ENCODE peak calls at places on chromosomes 3 and 15, in five cellular contexts. Z, F, P, I and Q are unnamed samples.

GRCh38 chr15:40266828-40267304 is 16.0 kb downstream of the ANKRD63 start:
- DNase-seq in P (peak), Z (no peak), I (peak), F (peak), Q (no peak)

GRCh38 chr15:63334821-63335220 is 46.8 kb downstream of the CA12 start:
- DNase-seq in I (no peak), Z (no peak), P (no peak), F (no peak), Q (no peak)

GRCh38 chr15:44883219-44883900 is 73.1 kb upstream of the TERB2 start:
- DNase-seq in Z (no peak), F (no peak), I (no peak), P (no peak), Q (no peak)

GRCh38 chr3:48711727-48712126 is 5.3 kb downstream of the IP6K2 start:
- DNase-seq in I (no peak), F (no peak), Z (no peak), P (no peak), Q (no peak)

GRCh38 chr3:51371943-51372557 is 13.0 kb upstream of the MANF start:
- DNase-seq in I (peak), Z (no peak), P (no peak), F (peak), Q (no peak)

GRCh38 chr3:151431940-151432339 is 28.9 kb downstream of the IGSF10 start:
- DNase-seq in I (peak), P (no peak), Z (no peak), F (no peak), Q (no peak)

GRCh38 chr3:127732303-127732702 is 59.6 kb downstream of the ABTB1 start:
- DNase-seq in Z (no peak), F (no peak), I (no peak), P (no peak), Q (no peak)

GRCh38 chr3:139187154-139187553 is 142.5 kb upstream of the PRR23C start:
- DNase-seq in P (no peak), I (no peak), Z (no peak), F (no peak), Q (no peak)

GRCh38 chr15:78624651-78625590 is 4.1 kb upstream of the CHRNA3 start:
- DNase-seq in F (no peak), P (no peak), I (no peak), Z (no peak), Q (no peak)

GRCh38 chr3:118544458-118544857 is 490.2 kb downstream of the IGSF11 start:
- DNase-seq in Z (no peak), I (no peak), P (no peak), F (no peak), Q (no peak)

GRCh38 chr3:21613372-21614070 is 137.5 kb downstream of the ZNF385D start:
- DNase-seq in P (no peak), F (no peak), Z (no peak), I (no peak), Q (no peak)

GRCh38 chr15:64149424-64150235 is 1.9 kb upstream of the SNX22 start:
- DNase-seq in Z (no peak), I (peak), F (no peak), P (no peak), Q (no peak)

GRCh38 chr3:105353485-105354161 is 13.1 kb upstream of the ALCAM start:
- DNase-seq in P (no peak), F (no peak), I (peak), Z (no peak), Q (no peak)

GRCh38 chr15:51288143-51289065 is 50.0 kb downstream of the CYP19A1 start:
- DNase-seq in I (peak), F (no peak), P (no peak), Z (no peak), Q (no peak)

GRCh38 chr3:32335365-32336122 is 56.1 kb upstream of the CMTM7 start:
- DNase-seq in F (no peak), I (no peak), P (no peak), Z (no peak), Q (no peak)

GRCh38 chr15:23860846-23861245 is 173.7 kb upstream of the NDN start:
- DNase-seq in F (no peak), I (no peak), P (no peak), Z (no peak), Q (no peak)

GRCh38 chr15:86060614-86061125 is 19.0 kb upstream of the AGBL1 start:
- DNase-seq in P (no peak), I (no peak), F (no peak), Z (no peak), Q (no peak)

GRCh38 chr3:67018105-67018788 is 20.1 kb downstream of the KBTBD8 start:
- DNase-seq in F (no peak), Z (peak), P (no peak), I (peak), Q (no peak)

GRCh38 chr3:177396707-177397106 is 199.4 kb upstream of the TBL1XR1 start:
- DNase-seq in I (no peak), P (no peak), Z (no peak), F (peak), Q (no peak)

GRCh38 chr3:152196782-152197181 is 71.9 kb upstream of the MBNL1 start:
- DNase-seq in Z (no peak), P (no peak), I (no peak), F (no peak), Q (no peak)

GRCh38 chr3:105647047-105647446 is 221.8 kb downstream of the CBLB start:
- DNase-seq in Z (no peak), P (no peak), I (peak), F (no peak), Q (no peak)

GRCh38 chr15:65762914-65763787 is 28.9 kb downstream of the DENND4A start:
- DNase-seq in P (no peak), F (no peak), Z (no peak), I (no peak), Q (no peak)

GRCh38 chr3:155387571-155387970 is 94.1 kb upstream of the STRIT1 start:
- DNase-seq in F (no peak), I (no peak), Z (no peak), P (no peak), Q (no peak)

GRCh38 chr3:126130981-126131750 is 47.2 kb upstream of the SLC41A3 start:
- DNase-seq in I (no peak), F (no peak), Z (no peak), P (peak), Q (peak)

GRCh38 chr15:48352474-48353072 is 21.3 kb downstream of the DUT start:
- DNase-seq in Z (no peak), P (no peak), F (peak), I (peak), Q (no peak)

GRCh38 chr15:74270854-74271520 is 34.9 kb downstream of the CCDC33 start:
- DNase-seq in F (no peak), I (no peak), Z (no peak), P (no peak), Q (no peak)

GRCh38 chr3:155550386-155550785 is 194.5 kb downstream of the PLCH1 start:
- DNase-seq in F (no peak), I (no peak), Z (no peak), P (no peak), Q (no peak)

GRCh38 chr3:153210116-153210515 is 48.1 kb downstream of the RAP2B start:
- DNase-seq in P (no peak), F (no peak), I (peak), Z (no peak), Q (no peak)

GRCh38 chr3:53464424-53464823 is 30.0 kb upstream of the CACNA1D start:
- DNase-seq in I (peak), F (no peak), Z (no peak), P (no peak), Q (no peak)

GRCh38 chr3:44045476-44046275 is 196.0 kb upstream of the TOPAZ1 start:
- DNase-seq in P (no peak), I (no peak), F (no peak), Z (no peak), Q (no peak)

GRCh38 chr15:38650936-38651327 is 86.3 kb upstream of the RASGRP1 start:
- DNase-seq in Z (no peak), I (no peak), F (no peak), P (no peak), Q (no peak)

GRCh38 chr15:43769584-43770228 is 7.1 kb downstream of the ELL3 start:
- DNase-seq in P (peak), F (no peak), I (peak), Z (peak), Q (peak)

GRCh38 chr3:189317911-189318310 is 146.1 kb downstream of the TPRG1 start:
- DNase-seq in F (no peak), Z (no peak), P (no peak), I (no peak), Q (no peak)

GRCh38 chr3:71514621-71515020 is 68.9 kb downstream of the FOXP1 start:
- DNase-seq in I (no peak), P (no peak), Z (no peak), F (no peak), Q (no peak)

GRCh38 chr3:8069981-8070380 is 431.6 kb upstream of the LMCD1 start:
- DNase-seq in I (no peak), Z (no peak), P (no peak), F (no peak), Q (no peak)

GRCh38 chr3:160831411-160831810 is 75.4 kb downstream of the PPM1L start:
- DNase-seq in Z (no peak), F (no peak), I (no peak), P (no peak), Q (no peak)

GRCh38 chr3:128367221-128367620 is 99.5 kb downstream of the DNAJB8 start:
- DNase-seq in Z (no peak), P (no peak), I (no peak), F (no peak), Q (no peak)

GRCh38 chr3:195110647-195111321 is 160.2 kb downstream of the XXYLT1 start:
- DNase-seq in F (peak), I (peak), Z (peak), P (no peak), Q (no peak)
- TF ChIP-seq CTCF in F (no peak), I (no peak), Z (no peak), P (no peak), Q (no peak)

DNA sequence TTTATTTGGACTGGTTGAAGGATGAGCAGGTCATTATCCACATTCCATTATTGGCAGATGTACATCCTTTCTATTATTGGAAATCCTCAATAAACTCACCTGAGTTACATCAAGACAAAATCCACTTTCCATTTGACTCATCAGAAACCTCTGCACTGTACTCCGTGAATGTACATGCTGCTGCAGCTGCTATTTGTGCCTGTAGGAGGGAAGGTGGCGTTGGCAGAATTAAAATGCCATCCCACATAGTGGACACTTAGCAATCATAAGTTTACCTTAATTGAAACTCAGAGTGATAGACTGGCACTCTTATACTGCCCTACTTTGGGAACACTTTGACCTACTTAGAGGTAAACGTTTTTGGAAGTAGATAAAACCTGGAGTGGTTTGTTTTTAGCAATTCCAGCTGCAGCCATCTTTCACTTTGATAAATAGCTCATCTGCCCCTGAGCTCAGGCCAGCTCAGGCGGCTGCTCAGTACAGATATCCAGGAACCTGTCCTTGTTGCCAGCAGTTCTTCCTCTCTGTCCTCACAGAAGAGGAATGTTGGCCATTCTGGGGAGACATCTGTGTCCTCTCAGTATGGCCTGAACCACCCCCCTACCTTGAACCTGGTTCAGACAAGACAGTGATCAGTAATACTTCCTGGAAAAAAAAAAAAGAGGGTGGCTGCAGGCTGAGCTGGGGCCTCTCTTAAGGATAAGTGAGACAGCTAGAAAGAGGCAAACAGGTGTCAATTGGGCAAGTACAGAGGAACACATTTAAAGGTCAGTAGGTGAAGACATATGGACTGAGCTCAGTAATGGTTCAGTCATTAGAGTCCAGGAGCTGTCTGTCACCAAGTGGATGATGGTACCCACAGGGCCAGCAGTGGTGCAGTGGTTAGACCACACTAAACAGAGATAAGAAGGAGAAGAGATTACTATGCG is 153.4 kb upstream of the UMPS start:
- DNase-seq in F (no peak), I (no peak), Z (no peak), P (no peak), Q (no peak)
- TF ChIP-seq CTCF in F (no peak), I (no peak), Z (no peak), P (no peak), Q (no peak)

GRCh38 chr3:14405886-14406238 is 3.5 kb downstream of the SLC6A6 start:
- DNase-seq in I (no peak), P (no peak), Z (no peak), F (no peak), Q (no peak)
- TF ChIP-seq CTCF in I (no peak), P (no peak), Z (peak), F (no peak), Q (no peak)

GRCh38 chr3:11607816-11608215 is 35.9 kb downstream of the VGLL4 start:
- DNase-seq in F (no peak), P (no peak), I (no peak), Z (no peak), Q (no peak)
- TF ChIP-seq CTCF in F (no peak), P (no peak), I (no peak), Z (no peak), Q (no peak)

GRCh38 chr15:29472901-29473423 is 203.3 kb upstream of the NSMCE3 start:
- DNase-seq in I (no peak), Z (no peak), F (no peak), P (no peak), Q (no peak)
- TF ChIP-seq CTCF in I (no peak), Z (no peak), F (no peak), P (no peak), Q (no peak)

GRCh38 chr3:115699741-115700140 is 76.4 kb downstream of the GAP43 start:
- DNase-seq in F (no peak), Z (no peak), I (peak), P (no peak), Q (no peak)

GRCh38 chr3:115693868-115694267 is 70.6 kb downstream of the GAP43 start:
- DNase-seq in F (no peak), P (no peak), Z (no peak), I (no peak), Q (no peak)

GRCh38 chr3:115698851-115699535 is 75.7 kb downstream of the GAP43 start:
- DNase-seq in I (no peak), P (no peak), Z (no peak), F (no peak), Q (no peak)

GRCh38 chr3:115695081-115695480 is 71.8 kb downstream of the GAP43 start:
- DNase-seq in P (no peak), Z (no peak), I (no peak), F (no peak), Q (no peak)

GRCh38 chr3:115697263-115698053 is 74.1 kb downstream of the GAP43 start:
- DNase-seq in I (peak), P (no peak), Z (no peak), F (no peak), Q (no peak)
- TF ChIP-seq CTCF in I (no peak), P (no peak), Z (no peak), F (no peak), Q (no peak)

GRCh38 chr15:75923756-75924155 is 20.1 kb downstream of the FBXO22 start:
- DNase-seq in F (no peak), P (no peak), Z (no peak), I (no peak), Q (no peak)

GRCh38 chr15:75925440-75925839 is 21.8 kb downstream of the FBXO22 start:
- DNase-seq in F (no peak), P (no peak), Z (no peak), I (no peak), Q (no peak)

GRCh38 chr15:75924576-75924975 is 20.9 kb downstream of the FBXO22 start:
- DNase-seq in I (no peak), Z (no peak), P (no peak), F (no peak), Q (no peak)

GRCh38 chr15:75920079-75920478 is 16.4 kb downstream of the FBXO22 start:
- DNase-seq in P (no peak), F (no peak), I (peak), Z (no peak), Q (no peak)

GRCh38 chr15:75921732-75922703 is 18.3 kb downstream of the FBXO22 start:
- DNase-seq in P (no peak), I (peak), Z (no peak), F (no peak), Q (no peak)
- TF ChIP-seq CTCF in P (no peak), I (peak), Z (peak), F (peak), Q (peak)

DNA sequence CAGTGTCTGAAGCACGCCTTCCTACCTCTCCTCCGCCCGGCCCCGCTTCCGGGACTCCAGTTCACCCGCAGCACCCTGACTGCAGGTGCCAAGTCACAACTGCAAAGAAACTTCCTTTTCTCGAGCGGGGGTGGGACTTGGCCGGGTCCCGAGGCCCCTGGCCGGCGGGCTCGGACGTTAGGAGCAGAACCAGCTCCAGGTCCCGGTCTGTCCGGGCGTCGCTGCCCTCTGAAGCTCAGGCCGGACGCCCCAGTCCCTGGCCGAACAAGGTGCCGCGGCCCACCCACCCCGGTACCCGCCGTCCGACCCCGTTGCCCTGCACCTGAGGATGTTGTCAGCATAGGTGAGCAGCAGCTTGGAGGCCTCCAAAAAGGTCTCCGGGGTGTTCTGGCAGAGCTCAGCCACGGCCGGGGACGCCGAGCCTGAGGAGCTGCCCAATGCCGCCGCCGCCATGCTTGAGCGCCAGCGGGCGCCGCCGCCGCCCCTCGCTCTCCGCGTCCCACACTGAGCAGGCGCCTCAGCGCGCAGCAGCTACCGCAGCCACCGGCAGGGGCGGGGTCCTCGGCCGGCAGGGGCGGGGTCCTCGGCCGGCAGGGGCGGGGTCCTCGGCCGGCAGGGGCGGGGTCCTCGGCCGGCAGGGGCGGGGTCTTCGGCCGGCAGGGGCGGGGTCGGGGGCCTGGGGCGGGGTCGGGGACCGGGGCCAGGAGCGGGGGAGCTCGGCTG is at the start of gene NGLY1:
- DNase-seq in F (peak), Z (peak), P (peak), I (peak), Q (peak)
- TF ChIP-seq CTCF in F (peak), Z (peak), P (no peak), I (no peak), Q (peak)

DNA sequence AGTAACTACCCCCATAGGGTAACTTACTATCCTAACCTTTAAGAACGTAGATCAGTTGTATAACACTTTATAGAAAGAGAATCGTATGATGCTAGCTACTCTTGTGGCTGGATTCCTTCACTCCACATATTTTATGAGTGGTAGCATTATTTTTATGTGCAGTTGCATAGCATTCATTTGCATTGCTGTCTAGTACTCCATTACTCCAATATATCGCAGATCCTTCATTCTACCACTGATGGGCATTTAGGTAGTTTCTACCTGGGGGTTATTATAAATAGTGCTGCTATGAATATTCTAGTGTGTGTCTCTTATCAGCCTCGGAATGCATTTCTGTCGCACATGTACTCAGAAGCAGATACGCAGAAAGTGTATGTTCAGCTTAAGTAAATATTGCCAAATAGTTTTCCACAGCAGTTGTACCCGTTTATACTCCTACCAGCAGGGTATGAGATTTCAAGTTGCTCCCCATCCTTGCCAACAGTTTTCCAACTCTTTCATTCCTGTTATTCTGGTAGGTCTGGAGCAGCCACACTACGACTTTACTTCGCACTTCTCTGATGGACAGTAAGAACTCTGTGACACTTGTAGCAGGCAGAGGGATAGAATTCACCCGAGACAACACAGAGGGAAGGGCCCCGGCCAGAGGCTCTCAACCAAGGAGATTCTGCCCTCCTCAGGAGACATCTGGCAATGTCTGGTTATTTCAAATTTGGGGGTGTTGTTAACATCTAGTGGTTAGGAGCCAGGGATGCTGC is 9.8 kb upstream of the VGLL4 start:
- DNase-seq in F (peak), I (no peak), Z (no peak), P (no peak), Q (no peak)
- TF ChIP-seq CTCF in F (peak), I (no peak), Z (no peak), P (no peak), Q (no peak)

DNA sequence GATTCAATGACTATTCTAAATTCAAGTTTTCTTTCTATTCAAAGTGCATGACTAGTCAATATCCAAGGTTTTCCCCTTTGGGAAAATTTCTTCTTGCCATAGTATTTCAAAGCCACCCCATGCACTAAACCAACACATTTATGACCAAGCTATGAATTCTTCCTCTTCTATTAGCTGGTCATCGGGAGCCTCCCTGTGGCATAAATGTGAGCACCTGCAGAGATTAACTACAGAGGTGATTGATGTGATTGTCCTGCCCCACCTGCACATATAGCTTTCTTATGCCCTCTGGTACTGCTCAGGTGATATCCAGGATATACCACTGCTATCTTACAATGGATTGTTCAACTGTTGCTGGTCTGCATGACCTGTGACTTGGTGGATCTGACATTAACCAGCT is 694.9 kb downstream of the ZBBX start:
- DNase-seq in P (no peak), Z (no peak), F (no peak), I (no peak), Q (no peak)
- TF ChIP-seq CTCF in P (no peak), Z (no peak), F (no peak), I (no peak), Q (no peak)